ENCODE peak calls at places on chromosomes 1 and 21, in eight cellular contexts. N, R, Z, Y, A, T, E and C are unnamed samples.

GRCh38 chr1:189431437-189431836 is 1046.2 kb downstream of the BRINP3 start:
- DNase-seq in N (no peak), R (no peak), Z (no peak), Y (no peak), A (no peak), T (no peak), E (peak; percentile 15), C (no peak)

GRCh38 chr1:194295690-194296089 is 1109.3 kb upstream of the B3GALT2 start:
- DNase-seq in N (no peak), R (no peak), Z (no peak), Y (no peak), A (no peak), T (no peak), E (peak; percentile 60), C (peak; percentile 10)

GRCh38 chr1:176102700-176103244 is 104.3 kb downstream of the COP1 start:
- DNase-seq in N (no peak), R (no peak), Z (no peak), Y (no peak), A (peak; percentile 66), T (no peak), E (no peak), C (no peak)

GRCh38 chr1:203408485-203409229 is 57.7 kb upstream of the FMOD start:
- DNase-seq in N (no peak), R (no peak), Z (peak; percentile 73), Y (peak; percentile 50), A (peak; percentile 85), T (peak; percentile 75), E (no peak), C (no peak)

GRCh38 chr1:206504363-206504713 is 3.0 kb upstream of the RASSF5 start:
- DNase-seq in N (no peak), R (no peak), Z (no peak), Y (no peak), A (no peak), T (no peak), E (no peak), C (no peak)

GRCh38 chr21:30439975-30440374 is at the start of gene KRTAP15-1:
- DNase-seq in N (no peak), R (no peak), Z (no peak), Y (no peak), A (no peak), T (no peak), E (no peak), C (no peak)

GRCh38 chr1:12314328-12314903 is 84.6 kb downstream of the VPS13D start:
- DNase-seq in N (no peak), R (no peak), Z (no peak), Y (no peak), A (peak; percentile 43), T (no peak), E (peak; percentile 19), C (no peak)

GRCh38 chr1:74673351-74674111 is at the start of gene ERICH3:
- DNase-seq in N (no peak), R (no peak), Z (peak; percentile 29), Y (no peak), A (peak; percentile 26), T (peak; percentile 43), E (no peak), C (no peak)

GRCh38 chr1:217090073-217090911 is 367.1 kb upstream of the ESRRG start:
- DNase-seq in N (no peak), R (no peak), Z (peak; percentile 37), Y (no peak), A (no peak), T (no peak), E (no peak), C (no peak)

GRCh38 chr1:217713223-217713622 is 82.1 kb downstream of the SPATA17 start:
- DNase-seq in N (no peak), R (no peak), Z (no peak), Y (no peak), A (peak; percentile 29), T (no peak), E (no peak), C (no peak)

GRCh38 chr1:36572906-36573305 is 90.2 kb upstream of the CSF3R start:
- DNase-seq in N (no peak), R (no peak), Z (no peak), Y (no peak), A (no peak), T (no peak), E (no peak), C (no peak)

GRCh38 chr21:39430457-39430856 is 15.1 kb downstream of the LCA5L start:
- DNase-seq in N (no peak), R (no peak), Z (no peak), Y (no peak), A (no peak), T (no peak), E (no peak), C (no peak)

GRCh38 chr1:15956150-15956549 is 19.8 kb downstream of the ZBTB17 start:
- DNase-seq in N (no peak), R (no peak), Z (no peak), Y (no peak), A (peak; percentile 43), T (no peak), E (no peak), C (no peak)

GRCh38 chr1:85343213-85343611 is 66.8 kb upstream of the BCL10 start:
- DNase-seq in N (no peak), R (no peak), Z (no peak), Y (no peak), A (no peak), T (no peak), E (no peak), C (no peak)

GRCh38 chr1:63063367-63063766 is 259.0 kb upstream of the FOXD3 start:
- DNase-seq in N (no peak), R (no peak), Z (no peak), Y (no peak), A (no peak), T (no peak), E (no peak), C (no peak)

GRCh38 chr21:42845296-42845965 is 33.9 kb downstream of the WDR4 start:
- DNase-seq in N (peak; percentile 14), R (no peak), Z (peak; percentile 65), Y (no peak), A (no peak), T (no peak), E (no peak), C (no peak)

GRCh38 chr1:228937351-228937750 is 202.1 kb downstream of the RHOU start:
- DNase-seq in N (no peak), R (no peak), Z (no peak), Y (no peak), A (no peak), T (no peak), E (no peak), C (no peak)

GRCh38 chr21:36481639-36482038 is 1.7 kb upstream of the CLDN14 start:
- DNase-seq in N (no peak), R (no peak), Z (no peak), Y (no peak), A (no peak), T (no peak), E (no peak), C (no peak)

GRCh38 chr1:9960705-9961562 is 17.7 kb downstream of the NMNAT1 start:
- DNase-seq in N (no peak), R (no peak), Z (no peak), Y (no peak), A (peak; percentile 8), T (no peak), E (no peak), C (no peak)

GRCh38 chr1:117537291-117537920 is 68.4 kb upstream of the TENT5C start:
- DNase-seq in N (no peak), R (no peak), Z (no peak), Y (no peak), A (no peak), T (no peak), E (no peak), C (no peak)

GRCh38 chr1:50047916-50048694 is 24.4 kb upstream of the AGBL4 start:
- DNase-seq in N (peak; percentile 47), R (no peak), Z (no peak), Y (no peak), A (no peak), T (peak; percentile 31), E (no peak), C (no peak)

GRCh38 chr1:46171872-46172271 is 3.0 kb upstream of the TSPAN1 start:
- DNase-seq in N (no peak), R (no peak), Z (no peak), Y (no peak), A (no peak), T (no peak), E (no peak), C (no peak)

GRCh38 chr1:110672001-110672752 is 2.6 kb downstream of the KCNA3 start:
- DNase-seq in N (peak; percentile 92), R (peak; percentile 38), Z (peak; percentile 24), Y (peak; percentile 16), A (peak; percentile 31), T (no peak), E (no peak), C (no peak)

GRCh38 chr21:45031231-45032191 is 42.9 kb upstream of the ADARB1 start:
- DNase-seq in N (peak; percentile 8), R (no peak), Z (no peak), Y (no peak), A (no peak), T (no peak), E (no peak), C (no peak)

GRCh38 chr1:18299441-18300338 is 181.0 kb upstream of the KLHDC7A start:
- DNase-seq in N (no peak), R (no peak), Z (no peak), Y (no peak), A (peak; percentile 1), T (no peak), E (no peak), C (no peak)

GRCh38 chr1:226682841-226683800 is 56.0 kb downstream of the ITPKB start:
- DNase-seq in N (peak; percentile 70), R (no peak), Z (no peak), Y (no peak), A (no peak), T (no peak), E (no peak), C (no peak)

GRCh38 chr1:246488674-246489073 is 18.4 kb downstream of the SMYD3 start:
- DNase-seq in N (no peak), R (no peak), Z (no peak), Y (no peak), A (no peak), T (no peak), E (no peak), C (no peak)